ENCODE peak calls at places on chromosomes 7 and 10, in six cellular contexts. T, V, I, B, W and L are unnamed samples.

GRCh38 chr7:158050441-158051371 is 536.9 kb downstream of the PTPRN2 start:
- DNase-seq in T (no peak), V (no peak), I (no peak), B (no peak), W (peak), L (no peak)

GRCh38 chr7:86844608-86845007 is 200.9 kb downstream of the GRM3 start:
- DNase-seq in T (no peak), V (no peak), I (no peak), B (no peak), W (no peak), L (no peak)

GRCh38 chr7:34066968-34067367 is 161.6 kb downstream of the BMPER start:
- DNase-seq in T (no peak), V (no peak), I (no peak), B (peak), W (no peak), L (no peak)

GRCh38 chr10:108005627-108006026 is 841.1 kb upstream of the SORCS1 start:
- DNase-seq in T (no peak), V (no peak), I (no peak), B (peak), W (no peak), L (no peak)

GRCh38 chr7:27150568-27151340 is 1.6 kb downstream of the HOXA3 start:
- DNase-seq in T (peak), V (peak), I (no peak), B (peak), W (peak), L (peak)

GRCh38 chr10:100733319-100733718 is 12.1 kb upstream of the PAX2 start:
- DNase-seq in T (no peak), V (no peak), I (no peak), B (no peak), W (no peak), L (no peak)

GRCh38 chr10:122029503-122030199 is 40.7 kb downstream of the TACC2 start:
- DNase-seq in T (peak), V (no peak), I (no peak), B (peak), W (no peak), L (no peak)

GRCh38 chr10:110512461-110513187 is 14.9 kb downstream of the DUSP5 start:
- DNase-seq in T (peak), V (no peak), I (no peak), B (peak), W (no peak), L (no peak)

GRCh38 chr7:91183408-91183807 is 80.8 kb upstream of the FZD1 start:
- DNase-seq in T (peak), V (no peak), I (no peak), B (no peak), W (no peak), L (no peak)

GRCh38 chr7:138825049-138825721 is 27.2 kb upstream of the ATP6V0A4 start:
- DNase-seq in T (no peak), V (no peak), I (no peak), B (no peak), W (no peak), L (no peak)

GRCh38 chr10:121886997-121887622 is 40.7 kb downstream of the ATE1 start:
- DNase-seq in T (peak), V (peak), I (no peak), B (peak), W (no peak), L (peak)

GRCh38 chr7:135114622-135115021 is 33.2 kb upstream of the TMEM140 start:
- DNase-seq in T (no peak), V (no peak), I (no peak), B (no peak), W (no peak), L (no peak)

GRCh38 chr10:69797959-69798358 is 3.7 kb upstream of the COL13A1 start:
- DNase-seq in T (peak), V (no peak), I (no peak), B (peak), W (no peak), L (no peak)

GRCh38 chr10:110500515-110500905 is 2.8 kb downstream of the DUSP5 start:
- DNase-seq in T (peak), V (no peak), I (no peak), B (peak), W (no peak), L (no peak)